ENCODE peak calls at places on chromosomes 4 and X, in six cellular contexts. U is NCI-H2029; A is progenitor cell of endocrine pancreas; S is epithelial cell of prostate; G is naive thymus-derived CD8-positive, alpha-beta T cell; W is small intestine. E is an unnamed sample.

GRCh38 chr4:141711211-141711610 is 74.8 kb downstream of the IL15 start:
- DNase-seq in U (no peak), A (no peak), S (no peak), G (no peak), W (peak), E (no peak)

GRCh38 chr4:48772568-48772967 is 7.5 kb downstream of the FRYL start:
- DNase-seq in U (no peak), A (no peak), S (no peak), G (no peak), W (no peak), E (no peak)

GRCh38 chr4:121273191-121273590 is 107.6 kb downstream of the QRFPR start:
- DNase-seq in U (no peak), A (no peak), S (no peak), G (no peak), W (peak), E (no peak)

GRCh38 chr4:181792641-181793612 is 450.3 kb upstream of the TENM3 start:
- DNase-seq in U (no peak), A (no peak), S (no peak), G (no peak), W (no peak), E (no peak)

GRCh38 chr4:1478766-1479355 is 72.6 kb upstream of the NKX1-1 start:
- DNase-seq in U (no peak), A (no peak), S (no peak), G (no peak), W (no peak), E (no peak)

GRCh38 chrX:27600686-27601085 is 10.5 kb downstream of the DCAF8L2 start:
- DNase-seq in U (no peak), A (no peak), S (no peak), G (no peak), W (no peak), E (no peak)

GRCh38 chrX:20585782-20586181 is 319.1 kb upstream of the RPS6KA3 start:
- DNase-seq in U (no peak), A (no peak), S (no peak), G (no peak), W (no peak), E (no peak)

GRCh38 chr4:6953751-6954380 is 44.2 kb downstream of the TBC1D14 start:
- DNase-seq in U (no peak), A (no peak), S (no peak), G (no peak), W (peak), E (peak)

GRCh38 chrX:81577028-81577427 is 375.1 kb downstream of the SH3BGRL start:
- DNase-seq in U (no peak), A (no peak), S (no peak), G (no peak), W (no peak), E (no peak)

GRCh38 chrX:85980286-85980685 is 67.1 kb downstream of the CHM start:
- DNase-seq in U (no peak), A (no peak), S (no peak), G (no peak), W (no peak), E (no peak)

GRCh38 chrX:11543249-11543648 is 122.5 kb downstream of the ARHGAP6 start:
- DNase-seq in U (no peak), A (no peak), S (no peak), G (no peak), W (no peak), E (no peak)

GRCh38 chrX:103398321-103398937 is 22.1 kb downstream of the BEX3 start:
- DNase-seq in U (no peak), A (no peak), S (no peak), G (no peak), W (no peak), E (no peak)

GRCh38 chrX:74450803-74451449 is 29.6 kb downstream of the SLC16A2 start:
- DNase-seq in U (no peak), A (no peak), S (peak), G (no peak), W (no peak), E (no peak)

GRCh38 chr4:72767903-72768817 is 199.1 kb upstream of the ADAMTS3 start:
- DNase-seq in U (no peak), A (no peak), S (no peak), G (no peak), W (no peak), E (no peak)

GRCh38 chrX:11073411-11073810 is 37.7 kb upstream of the HCCS start:
- DNase-seq in U (no peak), A (no peak), S (no peak), G (no peak), W (no peak), E (no peak)

GRCh38 chr4:53659112-53659511 is 67.8 kb upstream of the LNX1 start:
- DNase-seq in U (no peak), A (no peak), S (no peak), G (no peak), W (no peak), E (no peak)

GRCh38 chr4:170305627-170306026 is 215.9 kb upstream of the AADAT start:
- DNase-seq in U (no peak), A (no peak), S (peak), G (no peak), W (peak), E (no peak)

GRCh38 chr4:15779789-15780188 is 1.7 kb downstream of the CD38 start:
- DNase-seq in U (no peak), A (no peak), S (no peak), G (no peak), W (no peak), E (no peak)

GRCh38 chr4:83870551-83870950 is 334.6 kb downstream of the GPAT3 start:
- DNase-seq in U (no peak), A (no peak), S (no peak), G (no peak), W (no peak), E (no peak)

GRCh38 chrX:32871636-32872035 is 339.7 kb downstream of the DMD start:
- DNase-seq in U (no peak), A (no peak), S (peak), G (no peak), W (no peak), E (no peak)

GRCh38 chr4:13511101-13511500 is 27.0 kb upstream of the RAB28 start:
- DNase-seq in U (no peak), A (no peak), S (no peak), G (no peak), W (no peak), E (no peak)

GRCh38 chr4:107562306-107562705 is 157.7 kb downstream of the PAPSS1 start:
- DNase-seq in U (no peak), A (no peak), S (no peak), G (no peak), W (no peak), E (no peak)

GRCh38 chrX:41526925-41527324 is 79.8 kb downstream of the NYX start:
- DNase-seq in U (no peak), A (no peak), S (no peak), G (no peak), W (no peak), E (no peak)

GRCh38 chr4:123603165-123603564 is 206.6 kb downstream of the SPRY1 start:
- DNase-seq in U (no peak), A (no peak), S (no peak), G (no peak), W (peak), E (no peak)

GRCh38 chrX:46707274-46707965 is 51.5 kb downstream of the SLC9A7 start:
- DNase-seq in U (peak), A (no peak), S (no peak), G (no peak), W (no peak), E (no peak)

GRCh38 chr4:76449362-76449767 is 14.3 kb downstream of the SHROOM3 start:
- DNase-seq in U (no peak), A (no peak), S (no peak), G (no peak), W (no peak), E (no peak)

GRCh38 chrX:82125103-82125502 is 923.2 kb downstream of the SH3BGRL start:
- DNase-seq in U (no peak), A (no peak), S (no peak), G (no peak), W (no peak), E (no peak)

GRCh38 chrX:66110112-66110511 is 53.9 kb upstream of the HEPH start:
- DNase-seq in U (no peak), A (no peak), S (no peak), G (peak), W (peak), E (no peak)

GRCh38 chr4:26804451-26804850 is 56.2 kb upstream of the STIM2 start:
- DNase-seq in U (no peak), A (no peak), S (no peak), G (no peak), W (no peak), E (no peak)

GRCh38 chr4:33369366-33369899 is 2649.3 kb downstream of the PCDH7 start:
- DNase-seq in U (no peak), A (no peak), S (peak), G (no peak), W (no peak), E (no peak)

GRCh38 chrX:16664059-16664458 is 14.1 kb downstream of the S100G start:
- DNase-seq in U (no peak), A (no peak), S (no peak), G (no peak), W (no peak), E (no peak)

GRCh38 chr4:23717528-23718248 is 172.2 kb downstream of the PPARGC1A start:
- DNase-seq in U (no peak), A (no peak), S (no peak), G (no peak), W (no peak), E (no peak)

GRCh38 chr4:8568068-8568668 is 12.0 kb upstream of the GPR78 start:
- DNase-seq in U (no peak), A (no peak), S (no peak), G (no peak), W (no peak), E (no peak)

GRCh38 chr4:123564758-123565346 is 168.3 kb downstream of the SPRY1 start:
- DNase-seq in U (peak), A (no peak), S (no peak), G (peak), W (peak), E (peak)

GRCh38 chr4:5772528-5773270 is 61.7 kb downstream of the EVC start:
- DNase-seq in U (no peak), A (no peak), S (no peak), G (no peak), W (no peak), E (no peak)

GRCh38 chr4:76307670-76308014 is 1.1 kb downstream of the STBD1 start:
- DNase-seq in U (no peak), A (no peak), S (no peak), G (no peak), W (no peak), E (no peak)

GRCh38 chr4:155402941-155403340 is 26.2 kb upstream of the MAP9 start:
- DNase-seq in U (no peak), A (no peak), S (no peak), G (no peak), W (no peak), E (no peak)

GRCh38 chr4:113547487-113548042 is 214.0 kb downstream of the CAMK2D start:
- DNase-seq in U (peak), A (peak), S (peak), G (peak), W (peak), E (peak)

E was measured in prostate gland.